ENCODE peak calls at places on chromosomes 16 and 17, in six cellular contexts. One of them, this sample, is unnamed.

GRCh38 chr17:71900830-71901229 is 220.0 kb upstream of the SOX9 start:
- DNase-seq in sigmoid colon: no peak
- DNase-seq in tibial artery: no peak
- DNase-seq in tibial nerve: no peak
- DNase-seq in BJ: no peak
- DNase-seq in AG09319: no peak
- DNase-seq in this sample: no peak

GRCh38 chr17:50465635-50466034 is 3.0 kb downstream of the CHAD start:
- DNase-seq in tibial artery: no peak
- DNase-seq in tibial nerve: no peak
- DNase-seq in AG09319: no peak
- DNase-seq in sigmoid colon: no peak
- DNase-seq in BJ: no peak
- DNase-seq in this sample: no peak

GRCh38 chr16:13178318-13178717 is 276.9 kb downstream of the SHISA9 start:
- DNase-seq in tibial nerve: no peak
- DNase-seq in BJ: no peak
- DNase-seq in AG09319: no peak
- DNase-seq in sigmoid colon: no peak
- DNase-seq in tibial artery: no peak
- DNase-seq in this sample: peak; percentile 26

GRCh38 chr16:14373901-14374300 is 256.2 kb downstream of the PARN start:
- DNase-seq in BJ: no peak
- DNase-seq in tibial artery: no peak
- DNase-seq in AG09319: no peak
- DNase-seq in tibial nerve: no peak
- DNase-seq in sigmoid colon: no peak
- DNase-seq in this sample: no peak

GRCh38 chr16:30651124-30652004 is 604 bp downstream of the PRR14 start:
- DNase-seq in sigmoid colon: peak; percentile 85
- DNase-seq in BJ: no peak
- DNase-seq in AG09319: peak; percentile 35
- DNase-seq in tibial nerve: peak; percentile 26
- DNase-seq in tibial artery: peak; percentile 42
- DNase-seq in this sample: peak; percentile 54

GRCh38 chr17:21313320-21313719 is 28.8 kb downstream of the MAP2K3 start:
- DNase-seq in AG09319: no peak
- DNase-seq in tibial artery: no peak
- DNase-seq in sigmoid colon: peak; percentile 46
- DNase-seq in tibial nerve: no peak
- DNase-seq in BJ: no peak
- DNase-seq in this sample: no peak

GRCh38 chr17:4038076-4038475 is 73.8 kb upstream of the ATP2A3 start:
- DNase-seq in tibial artery: no peak
- DNase-seq in tibial nerve: no peak
- DNase-seq in BJ: no peak
- DNase-seq in sigmoid colon: no peak
- DNase-seq in AG09319: no peak
- DNase-seq in this sample: no peak

GRCh38 chr16:1194665-1195392 is 30.2 kb downstream of the TPSG1 start:
- DNase-seq in tibial artery: no peak
- DNase-seq in sigmoid colon: no peak
- DNase-seq in tibial nerve: no peak
- DNase-seq in AG09319: no peak
- DNase-seq in BJ: no peak
- DNase-seq in this sample: peak; percentile 22

GRCh38 chr17:64739316-64740058 is 77.4 kb upstream of the SMURF2 start:
- DNase-seq in tibial nerve: no peak
- DNase-seq in tibial artery: no peak
- DNase-seq in BJ: no peak
- DNase-seq in sigmoid colon: no peak
- DNase-seq in AG09319: no peak
- DNase-seq in this sample: no peak

GRCh38 chr16:66677179-66677578 is 19.4 kb downstream of the CMTM4 start:
- DNase-seq in tibial nerve: no peak
- DNase-seq in BJ: no peak
- DNase-seq in AG09319: no peak
- DNase-seq in tibial artery: no peak
- DNase-seq in sigmoid colon: no peak
- DNase-seq in this sample: no peak

GRCh38 chr16:81511371-81511770 is 66.8 kb downstream of the CMIP start:
- DNase-seq in tibial artery: no peak
- DNase-seq in sigmoid colon: no peak
- DNase-seq in BJ: peak; percentile 73
- DNase-seq in AG09319: no peak
- DNase-seq in tibial nerve: no peak
- DNase-seq in this sample: no peak

GRCh38 chr16:57485916-57486857 is at the start of gene DOK4:
- DNase-seq in tibial artery: peak; percentile 74
- DNase-seq in BJ: no peak
- DNase-seq in AG09319: peak; percentile 19
- DNase-seq in tibial nerve: peak; percentile 65
- DNase-seq in sigmoid colon: peak; percentile 88
- DNase-seq in this sample: peak; percentile 63

GRCh38 chr16:68444058-68444657 is 4.2 kb downstream of the SMPD3 start:
- DNase-seq in tibial artery: no peak
- DNase-seq in BJ: no peak
- DNase-seq in sigmoid colon: no peak
- DNase-seq in tibial nerve: no peak
- DNase-seq in AG09319: no peak
- DNase-seq in this sample: no peak

GRCh38 chr17:27381007-27381501 is 75.2 kb upstream of the KSR1 start:
- DNase-seq in BJ: no peak
- DNase-seq in sigmoid colon: peak; percentile 68
- DNase-seq in AG09319: no peak
- DNase-seq in tibial nerve: peak; percentile 30
- DNase-seq in tibial artery: peak; percentile 40
- DNase-seq in this sample: no peak

GRCh38 chr16:50196736-50197135 is 43.6 kb downstream of the TENT4B start:
- DNase-seq in tibial nerve: no peak
- DNase-seq in sigmoid colon: no peak
- DNase-seq in tibial artery: no peak
- DNase-seq in AG09319: no peak
- DNase-seq in BJ: no peak
- DNase-seq in this sample: no peak

GRCh38 chr17:51795401-51795800 is 363.1 kb downstream of the CA10 start:
- DNase-seq in BJ: no peak
- DNase-seq in tibial artery: no peak
- DNase-seq in AG09319: no peak
- DNase-seq in tibial nerve: no peak
- DNase-seq in sigmoid colon: no peak
- DNase-seq in this sample: no peak

GRCh38 chr17:78789663-78790181 is 7.6 kb upstream of the CYTH1 start:
- DNase-seq in tibial nerve: peak; percentile 68
- DNase-seq in sigmoid colon: peak; percentile 87
- DNase-seq in AG09319: no peak
- DNase-seq in BJ: peak; percentile 36
- DNase-seq in tibial artery: peak; percentile 89
- DNase-seq in this sample: peak; percentile 60

GRCh38 chr16:693364-693763 is 3.2 kb upstream of the WDR24 start:
- DNase-seq in tibial artery: no peak
- DNase-seq in AG09319: no peak
- DNase-seq in BJ: no peak
- DNase-seq in sigmoid colon: no peak
- DNase-seq in tibial nerve: no peak
- DNase-seq in this sample: no peak

GRCh38 chr16:67259705-67260104 is 10.9 kb downstream of the SLC9A5 start:
- DNase-seq in sigmoid colon: peak; percentile 58
- DNase-seq in AG09319: no peak
- DNase-seq in BJ: no peak
- DNase-seq in tibial nerve: no peak
- DNase-seq in tibial artery: peak; percentile 7
- DNase-seq in this sample: peak; percentile 46

GRCh38 chr16:75804368-75804767 is 78.1 kb upstream of the CPHXL start:
- DNase-seq in sigmoid colon: no peak
- DNase-seq in tibial artery: no peak
- DNase-seq in AG09319: no peak
- DNase-seq in BJ: no peak
- DNase-seq in tibial nerve: no peak
- DNase-seq in this sample: no peak

GRCh38 chr16:75798714-75799113 is 72.4 kb upstream of the CPHXL start:
- DNase-seq in tibial artery: no peak
- DNase-seq in tibial nerve: no peak
- DNase-seq in BJ: no peak
- DNase-seq in sigmoid colon: no peak
- DNase-seq in AG09319: no peak
- DNase-seq in this sample: no peak

GRCh38 chr16:75803753-75804152 is 77.5 kb upstream of the CPHXL start:
- DNase-seq in tibial artery: no peak
- DNase-seq in tibial nerve: no peak
- DNase-seq in BJ: no peak
- DNase-seq in AG09319: no peak
- DNase-seq in sigmoid colon: no peak
- DNase-seq in this sample: no peak

GRCh38 chr16:75805946-75806345 is 79.7 kb upstream of the CPHXL start:
- DNase-seq in tibial artery: no peak
- DNase-seq in AG09319: no peak
- DNase-seq in BJ: no peak
- DNase-seq in tibial nerve: no peak
- DNase-seq in sigmoid colon: no peak
- DNase-seq in this sample: no peak

GRCh38 chr16:75801307-75801706 is 75.0 kb upstream of the CPHXL start:
- DNase-seq in tibial nerve: no peak
- DNase-seq in sigmoid colon: no peak
- DNase-seq in AG09319: no peak
- DNase-seq in BJ: no peak
- DNase-seq in tibial artery: no peak
- DNase-seq in this sample: no peak
- TF ChIP-seq CTCF in tibial nerve: no peak
- TF ChIP-seq CTCF in sigmoid colon: no peak
- TF ChIP-seq CTCF in AG09319: no peak
- TF ChIP-seq CTCF in BJ: no peak
- TF ChIP-seq CTCF in tibial artery: no peak
- TF ChIP-seq CTCF in this sample: peak; percentile 76

GRCh38 chr17:62753562-62753961 is 54.6 kb downstream of the MARCHF10 start:
- DNase-seq in sigmoid colon: no peak
- DNase-seq in tibial artery: no peak
- DNase-seq in AG09319: no peak
- DNase-seq in tibial nerve: no peak
- DNase-seq in BJ: no peak
- DNase-seq in this sample: no peak

GRCh38 chr17:62754696-62755095 is 53.4 kb downstream of the MARCHF10 start:
- DNase-seq in tibial artery: no peak
- DNase-seq in AG09319: no peak
- DNase-seq in BJ: no peak
- DNase-seq in tibial nerve: no peak
- DNase-seq in sigmoid colon: no peak
- DNase-seq in this sample: no peak

GRCh38 chr17:62757518-62757951 is 50.6 kb downstream of the MARCHF10 start:
- DNase-seq in tibial artery: no peak
- DNase-seq in BJ: no peak
- DNase-seq in tibial nerve: no peak
- DNase-seq in AG09319: no peak
- DNase-seq in sigmoid colon: no peak
- DNase-seq in this sample: no peak

GRCh38 chr17:62756198-62756597 is 51.9 kb downstream of the MARCHF10 start:
- DNase-seq in sigmoid colon: no peak
- DNase-seq in tibial artery: no peak
- DNase-seq in AG09319: no peak
- DNase-seq in BJ: no peak
- DNase-seq in tibial nerve: no peak
- DNase-seq in this sample: no peak

GRCh38 chr17:62755139-62755851 is 52.8 kb downstream of the MARCHF10 start:
- DNase-seq in BJ: no peak
- DNase-seq in tibial nerve: no peak
- DNase-seq in AG09319: no peak
- DNase-seq in sigmoid colon: no peak
- DNase-seq in tibial artery: no peak
- DNase-seq in this sample: no peak
- TF ChIP-seq CTCF in BJ: no peak
- TF ChIP-seq CTCF in tibial nerve: no peak
- TF ChIP-seq CTCF in AG09319: no peak
- TF ChIP-seq CTCF in sigmoid colon: no peak
- TF ChIP-seq CTCF in tibial artery: no peak
- TF ChIP-seq CTCF in this sample: no peak

GRCh38 chr17:17206913-17207368 is 808 bp upstream of the PLD6 start:
- DNase-seq in BJ: no peak
- DNase-seq in AG09319: no peak
- DNase-seq in tibial artery: peak; percentile 51
- DNase-seq in sigmoid colon: no peak
- DNase-seq in tibial nerve: no peak
- DNase-seq in this sample: no peak

GRCh38 chr17:17208013-17208412 is 1.9 kb upstream of the PLD6 start:
- DNase-seq in tibial nerve: no peak
- DNase-seq in AG09319: no peak
- DNase-seq in BJ: no peak
- DNase-seq in sigmoid colon: no peak
- DNase-seq in tibial artery: no peak
- DNase-seq in this sample: no peak

GRCh38 chr17:17204635-17205231 is 1.4 kb downstream of the PLD6 start:
- DNase-seq in tibial nerve: no peak
- DNase-seq in sigmoid colon: no peak
- DNase-seq in tibial artery: no peak
- DNase-seq in BJ: no peak
- DNase-seq in AG09319: no peak
- DNase-seq in this sample: no peak

GRCh38 chr17:17205368-17206148 is 575 bp downstream of the PLD6 start:
- DNase-seq in BJ: no peak
- DNase-seq in tibial nerve: peak; percentile 36
- DNase-seq in tibial artery: peak; percentile 54
- DNase-seq in sigmoid colon: peak; percentile 85
- DNase-seq in AG09319: no peak
- DNase-seq in this sample: no peak

DNA sequence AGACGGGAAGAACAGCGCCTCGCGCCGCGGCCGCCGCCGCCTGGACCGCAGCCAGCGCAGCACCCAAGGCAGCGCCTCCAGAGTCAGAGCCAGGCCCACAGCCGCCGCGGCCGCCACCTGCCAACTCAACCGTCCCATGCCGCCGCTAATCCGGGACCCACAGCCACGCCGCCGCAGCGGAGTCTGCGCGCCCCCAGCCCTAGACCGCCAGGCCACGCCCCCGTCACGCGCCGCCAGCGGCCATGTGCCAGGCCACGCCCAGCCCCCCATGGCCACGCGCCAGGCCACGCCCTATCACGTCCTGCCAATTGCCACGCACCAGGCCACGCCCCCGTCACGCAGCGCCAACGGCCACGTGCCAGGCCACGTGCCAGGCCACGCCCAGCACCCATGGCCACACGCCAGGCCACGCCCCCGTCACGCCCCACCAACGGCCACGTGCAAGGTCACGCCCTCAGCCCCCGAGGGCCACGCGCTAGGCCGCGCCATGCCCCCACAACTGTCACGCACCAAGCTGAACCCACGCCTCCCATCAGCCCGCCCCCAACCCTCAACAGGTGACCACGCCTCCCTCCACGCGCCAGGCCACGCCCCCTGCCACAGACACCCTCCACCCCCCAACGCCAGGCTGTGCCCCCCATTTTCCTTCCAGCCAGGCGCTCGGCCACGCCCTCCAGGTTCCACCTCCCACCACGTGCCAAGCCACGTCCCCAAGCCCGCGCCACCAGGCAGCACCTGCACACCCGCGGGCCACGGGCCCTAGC is at the start of gene PLD6:
- DNase-seq in tibial nerve: peak; percentile 73
- DNase-seq in sigmoid colon: peak; percentile 94
- DNase-seq in AG09319: peak; percentile 42
- DNase-seq in tibial artery: peak; percentile 59
- DNase-seq in BJ: no peak
- DNase-seq in this sample: peak; percentile 37
- TF ChIP-seq CTCF in tibial nerve: peak; percentile 24
- TF ChIP-seq CTCF in sigmoid colon: no peak
- TF ChIP-seq CTCF in AG09319: no peak
- TF ChIP-seq CTCF in tibial artery: no peak
- TF ChIP-seq CTCF in BJ: no peak
- TF ChIP-seq CTCF in this sample: no peak

GRCh38 chr17:57739402-57740224 is 5.5 kb downstream of the CCDC182 start:
- DNase-seq in tibial nerve: no peak
- DNase-seq in sigmoid colon: no peak
- DNase-seq in tibial artery: no peak
- DNase-seq in BJ: no peak
- DNase-seq in AG09319: no peak
- DNase-seq in this sample: no peak
- TF ChIP-seq CTCF in tibial nerve: no peak
- TF ChIP-seq CTCF in sigmoid colon: no peak
- TF ChIP-seq CTCF in tibial artery: no peak
- TF ChIP-seq CTCF in BJ: peak; percentile 17
- TF ChIP-seq CTCF in AG09319: no peak
- TF ChIP-seq CTCF in this sample: no peak

This sample was measured in dorsolateral prefrontal cortex.